ENCODE peak calls at places on chromosomes 11 and 22, in eight cellular contexts. V, Z, J, K, B, D, S and U are unnamed samples. For H3K36me3 and H3K27me3, the result is how much of the 10 kb centered on the place peaks cover.

GRCh38 chr22:27972732-27973698 is 54.0 kb upstream of the PITPNB start:
- DNase-seq in K (no peak), Z (peak), S (no peak), V (no peak), D (no peak), B (no peak), J (peak), U (no peak)

GRCh38 chr11:1760351-1761109 is 3.2 kb downstream of the CTSD start:
- DNase-seq in D (peak), V (peak), J (peak), B (no peak), Z (peak), S (no peak), K (no peak), U (peak)

GRCh38 chr11:130457909-130458729 is 9.7 kb downstream of the ADAMTS15 start:
- DNase-seq in K (no peak), S (no peak), V (no peak), Z (no peak), J (no peak), D (peak), B (no peak), U (no peak)

GRCh38 chr11:118596226-118596625 is 11.2 kb upstream of the PHLDB1 start:
- DNase-seq in B (no peak), Z (no peak), V (no peak), K (no peak), S (no peak), J (no peak), D (no peak), U (no peak)

GRCh38 chr11:11620251-11620965 is 1.4 kb downstream of the GALNT18 start:
- DNase-seq in Z (peak), S (peak), D (peak), V (no peak), K (peak), B (peak), J (peak), U (peak)

GRCh38 chr11:45100338-45100737 is 46.1 kb upstream of the PRDM11 start:
- DNase-seq in K (no peak), Z (no peak), J (peak), D (peak), S (no peak), B (no peak), V (no peak), U (peak)

GRCh38 chr22:45878901-45879551 is 97.9 kb downstream of the WNT7B start:
- DNase-seq in D (peak), K (no peak), J (no peak), V (no peak), B (no peak), Z (no peak), S (no peak), U (peak)

GRCh38 chr11:60305906-60306619 is 21.0 kb upstream of the MS4A6E start:
- DNase-seq in S (peak), B (no peak), Z (no peak), K (no peak), J (no peak), D (no peak), V (no peak), U (no peak)

GRCh38 chr11:75523811-75524401 is 1.8 kb downstream of the GDPD5 start:
- DNase-seq in K (no peak), V (no peak), J (no peak), D (peak), S (no peak), B (no peak), Z (no peak), U (no peak)

DNA sequence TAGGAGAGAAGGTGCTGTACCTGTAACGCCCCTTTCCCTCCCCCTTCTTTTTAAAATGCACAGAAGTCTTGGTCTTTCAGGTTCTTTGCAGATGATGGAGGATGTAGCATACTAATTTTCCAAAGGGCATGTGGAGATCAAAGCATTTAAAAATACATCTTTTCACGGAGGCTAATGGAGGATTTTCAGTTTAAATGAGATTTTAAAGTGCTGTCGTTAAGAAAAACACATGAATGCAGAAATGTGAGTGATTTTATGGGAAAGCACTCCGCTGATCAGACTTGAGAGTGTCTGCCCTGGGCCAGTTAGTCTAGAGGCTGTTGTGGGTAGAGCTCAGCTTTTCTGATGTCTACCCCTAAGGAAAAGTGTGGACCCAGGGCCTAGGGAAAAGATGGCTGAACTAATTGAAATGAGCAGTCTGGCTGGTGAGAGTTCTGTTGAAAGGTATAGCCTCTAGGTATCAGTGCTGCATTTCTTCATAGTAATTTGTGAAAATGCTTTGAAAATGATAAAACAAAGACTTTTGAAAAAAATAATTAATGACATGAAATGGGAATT is 2.5 kb downstream of the AMOTL1 start:
- DNase-seq in S (no peak), J (no peak), K (no peak), V (no peak), B (no peak), Z (no peak), D (no peak), U (no peak)
- H3K4me3 ChIP-seq in S (peak), J (peak), K (no peak), V (peak), B (peak), Z (no peak), D (peak), U (no peak)

GRCh38 chr11:5928811-5929210 is 13.2 kb upstream of the OR56A3 start:
- DNase-seq in V (no peak), D (no peak), J (no peak), K (no peak), B (no peak), S (no peak), Z (no peak), U (no peak)

GRCh38 chr11:5928269-5928668 is 13.8 kb upstream of the OR56A3 start:
- DNase-seq in Z (no peak), V (no peak), J (no peak), D (no peak), K (no peak), B (no peak), S (no peak), U (no peak)

GRCh38 chr11:5930614-5931013 is 11.4 kb upstream of the OR56A3 start:
- DNase-seq in B (no peak), V (no peak), J (no peak), Z (no peak), S (no peak), D (peak), K (no peak), U (no peak)

GRCh38 chr11:5929984-5930383 is 12.1 kb upstream of the OR56A3 start:
- DNase-seq in Z (no peak), D (peak), K (no peak), J (no peak), S (no peak), V (no peak), B (no peak), U (no peak)

GRCh38 chr11:5929571-5929970 is 12.5 kb upstream of the OR56A3 start:
- DNase-seq in K (no peak), Z (no peak), B (no peak), V (no peak), J (no peak), D (peak), S (no peak), U (no peak)
- H3K36me3 ChIP-seq in K (under half), Z (under half), B (under half), V (under half), J (under half), D (under half), S (under half), U (under half)

GRCh38 chr11:121486054-121486453 is 33.3 kb upstream of the SORL1-AS1 start:
- DNase-seq in V (no peak), B (no peak), J (no peak), K (no peak), D (no peak), Z (no peak), S (no peak), U (no peak)

GRCh38 chr11:121487191-121487590 is 34.4 kb upstream of the SORL1-AS1 start:
- DNase-seq in V (no peak), B (no peak), S (no peak), K (no peak), D (no peak), J (no peak), Z (no peak), U (no peak)

GRCh38 chr11:121483805-121484478 is 31.2 kb upstream of the SORL1-AS1 start:
- DNase-seq in D (no peak), K (no peak), B (no peak), J (no peak), V (no peak), S (no peak), Z (no peak), U (no peak)

GRCh38 chr11:121482231-121483129 is 29.7 kb upstream of the SORL1-AS1 start:
- DNase-seq in K (no peak), S (no peak), Z (peak), J (no peak), V (no peak), D (no peak), B (no peak), U (no peak)

DNA sequence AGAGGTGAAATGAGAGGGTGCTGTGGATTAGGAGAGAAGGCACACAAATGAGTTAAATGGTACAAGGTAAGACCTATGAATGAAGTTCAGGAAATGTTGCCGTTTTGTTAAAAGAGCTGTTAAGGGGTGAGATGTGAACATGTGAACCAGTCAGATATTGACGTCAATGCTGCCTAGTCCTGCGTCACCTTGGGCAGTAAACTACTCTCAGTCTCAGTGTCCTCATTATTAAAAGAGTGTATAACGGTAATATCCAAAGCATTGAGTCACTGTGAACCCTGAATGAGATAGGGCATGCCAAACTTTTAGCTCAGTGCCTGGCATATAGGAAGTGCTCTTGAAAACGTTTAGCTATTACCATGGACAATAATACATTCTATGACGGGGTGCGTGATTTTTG is 32.5 kb upstream of the SORL1-AS1 start:
- DNase-seq in S (no peak), B (no peak), K (no peak), D (no peak), Z (no peak), V (no peak), J (no peak), U (no peak)
- H3K27me3 ChIP-seq in S (under half), B (under half), K (under half), D (under half), Z (under half), V (under half), J (under half), U (under half)

GRCh38 chr22:23142546-23143105 is 836 bp upstream of the RSPH14 start:
- DNase-seq in D (no peak), K (no peak), B (no peak), J (no peak), Z (no peak), S (no peak), V (no peak), U (no peak)
- H3K4me3 ChIP-seq in D (peak), K (peak), B (no peak), J (no peak), Z (peak), S (no peak), V (peak), U (no peak)

GRCh38 chr11:33060271-33060670 is 20.9 kb downstream of the TCP11L1 start:
- DNase-seq in J (no peak), D (no peak), Z (no peak), V (no peak), B (no peak), S (no peak), K (peak), U (no peak)
- H3K36me3 ChIP-seq in J (under half), D (under half), Z (under half), V (under half), B (half or more), S (under half), K (under half), U (under half)

GRCh38 chr11:103849366-103849765 is 187.1 kb upstream of the DDI1 start:
- DNase-seq in B (no peak), K (no peak), J (no peak), Z (no peak), D (no peak), S (no peak), V (no peak), U (no peak)
- H3K27me3 ChIP-seq in B (under half), K (under half), J (under half), Z (under half), D (under half), S (under half), V (under half), U (under half)